ENCODE peak calls at places on chromosome 18, in six cellular contexts. I is activated CD8-positive, alpha-beta T cell treated with anti-CD3 and anti-CD28 coated beads for 36 hours; J is cerebellar cortex; Y is HFF-Myc; Z is activated CD8-positive, alpha-beta memory T cell treated with anti-CD3 and anti-CD28 coated beads, Interleukin-2, amount 10 ng/mL, durations not matched to agents 7 days and 5 days; T is HTR-8/SVneo. K is an unnamed sample.

GRCh38 chr18:39840406-39840805 is 2114.6 kb upstream of the PIK3C3 start:
- DNase-seq in I (no peak), Y (no peak), T (no peak), J (no peak), Z (no peak), K (no peak)

GRCh38 chr18:62584241-62585120 is 61.7 kb downstream of the ZCCHC2 start:
- DNase-seq in T (peak; percentile 74), I (peak; percentile 94), Y (peak; percentile 74), J (peak; percentile 88), Z (peak; percentile 92), K (peak; percentile 81)

GRCh38 chr18:48153641-48154481 is 223.4 kb upstream of the SMAD2 start:
- DNase-seq in J (no peak), Z (no peak), Y (no peak), T (peak; percentile 37), I (no peak), K (no peak)

GRCh38 chr18:79923896-79924585 is 27.4 kb downstream of the SLC66A2 start:
- DNase-seq in I (no peak), Y (no peak), J (no peak), T (no peak), Z (no peak), K (no peak)

GRCh38 chr18:48319796-48320638 is 89.2 kb downstream of the ZBTB7C start:
- DNase-seq in T (peak; percentile 33), Y (no peak), I (no peak), J (no peak), Z (no peak), K (no peak)

GRCh38 chr18:3794537-3795348 is 344.8 kb downstream of the TGIF1 start:
- DNase-seq in Y (peak; percentile 82), J (peak; percentile 97), Z (no peak), T (peak; percentile 61), I (peak; percentile 27), K (peak; percentile 34)

GRCh38 chr18:5895886-5896740 is 791 bp upstream of the TMEM200C start:
- DNase-seq in T (no peak), Y (no peak), J (no peak), Z (no peak), I (no peak), K (peak; percentile 51)

GRCh38 chr18:65994294-65994693 is 243.5 kb downstream of the CDH7 start:
- DNase-seq in T (no peak), J (no peak), I (no peak), Z (no peak), Y (no peak), K (no peak)

GRCh38 chr18:42828881-42829280 is 286.6 kb downstream of the RIT2 start:
- DNase-seq in J (peak; percentile 75), Z (no peak), Y (no peak), I (no peak), T (no peak), K (no peak)

GRCh38 chr18:63924551-63924950 is 16.8 kb downstream of the SERPINB10 start:
- DNase-seq in I (no peak), J (no peak), Z (no peak), Y (peak; percentile 36), T (peak; percentile 3), K (no peak)

K was measured in anterior cingulate cortex.